ENCODE peak calls at places on chromosomes 16 and 17, in seven cellular contexts. One of them, this sample, is unnamed.

GRCh38 chr17:57747221-57748017 is 2.3 kb upstream of the CCDC182 start:
- DNase-seq in EL: peak
- DNase-seq in HEK293T: peak
- DNase-seq in caudate nucleus: peak
- DNase-seq in left lung: no peak
- DNase-seq in H7: peak
- DNase-seq in brain microvascular endothelial cell: peak
- DNase-seq in this sample: peak

GRCh38 chr17:82317394-82318168 is at the start of gene CD7:
- DNase-seq in EL: no peak
- DNase-seq in HEK293T: no peak
- DNase-seq in caudate nucleus: no peak
- DNase-seq in left lung: no peak
- DNase-seq in H7: no peak
- DNase-seq in brain microvascular endothelial cell: no peak
- DNase-seq in this sample: no peak

GRCh38 chr16:49491111-49491670 is 117.6 kb downstream of the C16orf78 start:
- DNase-seq in EL: no peak
- DNase-seq in HEK293T: no peak
- DNase-seq in caudate nucleus: no peak
- DNase-seq in left lung: peak
- DNase-seq in H7: peak
- DNase-seq in brain microvascular endothelial cell: no peak
- DNase-seq in this sample: no peak

GRCh38 chr17:58710948-58711552 is 18.6 kb downstream of the RAD51C start:
- DNase-seq in EL: peak
- DNase-seq in HEK293T: peak
- DNase-seq in caudate nucleus: no peak
- DNase-seq in left lung: no peak
- DNase-seq in H7: peak
- DNase-seq in brain microvascular endothelial cell: peak
- DNase-seq in this sample: peak

GRCh38 chr17:31216053-31216751 is 80.8 kb downstream of the OMG start:
- DNase-seq in EL: peak
- DNase-seq in HEK293T: peak
- DNase-seq in caudate nucleus: no peak
- DNase-seq in left lung: no peak
- DNase-seq in H7: peak
- DNase-seq in brain microvascular endothelial cell: peak
- DNase-seq in this sample: peak

GRCh38 chr17:32813021-32813420 is 63.9 kb downstream of the MYO1D start:
- DNase-seq in EL: peak
- DNase-seq in HEK293T: no peak
- DNase-seq in caudate nucleus: no peak
- DNase-seq in left lung: no peak
- DNase-seq in H7: no peak
- DNase-seq in brain microvascular endothelial cell: peak
- DNase-seq in this sample: no peak

GRCh38 chr17:79000396-79001189 is 9.0 kb downstream of the CANT1 start:
- DNase-seq in EL: no peak
- DNase-seq in HEK293T: no peak
- DNase-seq in caudate nucleus: no peak
- DNase-seq in left lung: no peak
- DNase-seq in H7: peak
- DNase-seq in brain microvascular endothelial cell: no peak
- DNase-seq in this sample: no peak

GRCh38 chr16:13902677-13903076 is 17.3 kb upstream of the ERCC4 start:
- DNase-seq in EL: no peak
- DNase-seq in HEK293T: no peak
- DNase-seq in caudate nucleus: no peak
- DNase-seq in left lung: no peak
- DNase-seq in H7: no peak
- DNase-seq in brain microvascular endothelial cell: no peak
- DNase-seq in this sample: no peak

GRCh38 chr17:8835631-8836364 is 31.7 kb downstream of the PIK3R6 start:
- DNase-seq in EL: no peak
- DNase-seq in HEK293T: no peak
- DNase-seq in caudate nucleus: no peak
- DNase-seq in left lung: no peak
- DNase-seq in H7: no peak
- DNase-seq in brain microvascular endothelial cell: no peak
- DNase-seq in this sample: no peak

GRCh38 chr17:61641715-61642114 is 50.7 kb upstream of the NACA2 start:
- DNase-seq in EL: no peak
- DNase-seq in HEK293T: no peak
- DNase-seq in caudate nucleus: no peak
- DNase-seq in left lung: no peak
- DNase-seq in H7: no peak
- DNase-seq in brain microvascular endothelial cell: no peak
- DNase-seq in this sample: no peak

GRCh38 chr17:47220531-47220999 is 11.4 kb downstream of the MYL4 start:
- DNase-seq in EL: no peak
- DNase-seq in HEK293T: no peak
- DNase-seq in caudate nucleus: no peak
- DNase-seq in left lung: no peak
- DNase-seq in H7: peak
- DNase-seq in brain microvascular endothelial cell: no peak
- DNase-seq in this sample: no peak

GRCh38 chr17:82246365-82247174 is 17.7 kb downstream of the SLC16A3 start:
- DNase-seq in EL: peak
- DNase-seq in HEK293T: no peak
- DNase-seq in caudate nucleus: no peak
- DNase-seq in left lung: no peak
- DNase-seq in H7: peak
- DNase-seq in brain microvascular endothelial cell: peak
- DNase-seq in this sample: peak

This sample was measured in A172.